ENCODE peak calls at places on chromosomes 12 and 14, in six cellular contexts. One of them, this sample, is unnamed.

GRCh38 chr14:30108975-30109700 is 181.5 kb upstream of the PRKD1 start:
- DNase-seq in lung: no peak
- DNase-seq in GM06990: no peak
- DNase-seq in AG09309: no peak
- DNase-seq in uterus: no peak
- DNase-seq in A549: no peak
- DNase-seq in this sample: no peak

GRCh38 chr14:61183486-61183885 is 97.7 kb downstream of the TMEM30B start:
- DNase-seq in uterus: no peak
- DNase-seq in GM06990: no peak
- DNase-seq in A549: no peak
- DNase-seq in lung: no peak
- DNase-seq in AG09309: no peak
- DNase-seq in this sample: no peak

GRCh38 chr12:28507055-28507454 is 316.8 kb downstream of the CCDC91 start:
- DNase-seq in AG09309: peak; percentile 54
- DNase-seq in GM06990: no peak
- DNase-seq in A549: no peak
- DNase-seq in lung: no peak
- DNase-seq in uterus: no peak
- DNase-seq in this sample: peak; percentile 49

GRCh38 chr14:103385994-103386491 is 828 bp downstream of the MARK3 start:
- DNase-seq in uterus: no peak
- DNase-seq in lung: no peak
- DNase-seq in GM06990: peak; percentile 53
- DNase-seq in AG09309: no peak
- DNase-seq in A549: no peak
- DNase-seq in this sample: no peak

GRCh38 chr14:61103541-61104339 is 122.7 kb downstream of the SLC38A6 start:
- DNase-seq in A549: peak; percentile 92
- DNase-seq in uterus: peak; percentile 60
- DNase-seq in lung: peak; percentile 64
- DNase-seq in AG09309: peak; percentile 93
- DNase-seq in GM06990: peak; percentile 18
- DNase-seq in this sample: peak; percentile 95

GRCh38 chr14:38839743-38840375 is 263.2 kb downstream of the SEC23A start:
- DNase-seq in A549: peak; percentile 2
- DNase-seq in AG09309: no peak
- DNase-seq in uterus: no peak
- DNase-seq in lung: no peak
- DNase-seq in GM06990: no peak
- DNase-seq in this sample: no peak

GRCh38 chr12:58502857-58503256 is 417.4 kb downstream of the LRIG3 start:
- DNase-seq in uterus: no peak
- DNase-seq in AG09309: no peak
- DNase-seq in GM06990: no peak
- DNase-seq in A549: no peak
- DNase-seq in lung: no peak
- DNase-seq in this sample: no peak

GRCh38 chr12:546265-546919 is 86.7 kb downstream of the B4GALNT3 start:
- DNase-seq in A549: peak; percentile 40
- DNase-seq in AG09309: no peak
- DNase-seq in GM06990: no peak
- DNase-seq in lung: no peak
- DNase-seq in uterus: no peak
- DNase-seq in this sample: no peak

GRCh38 chr14:68235011-68235410 is 415.4 kb downstream of the RAD51B start:
- DNase-seq in uterus: no peak
- DNase-seq in A549: no peak
- DNase-seq in lung: no peak
- DNase-seq in AG09309: no peak
- DNase-seq in GM06990: no peak
- DNase-seq in this sample: no peak

GRCh38 chr12:101877816-101878811 is 734 bp downstream of the DRAM1 start:
- DNase-seq in uterus: peak; percentile 53
- DNase-seq in A549: peak; percentile 45
- DNase-seq in AG09309: no peak
- DNase-seq in lung: peak; percentile 30
- DNase-seq in GM06990: no peak
- DNase-seq in this sample: no peak

GRCh38 chr12:51381226-51382079 is 9.8 kb downstream of the GALNT6 start:
- DNase-seq in GM06990: no peak
- DNase-seq in AG09309: no peak
- DNase-seq in lung: no peak
- DNase-seq in uterus: no peak
- DNase-seq in A549: no peak
- DNase-seq in this sample: no peak

GRCh38 chr14:21072102-21072501 is 2.0 kb downstream of the ARHGEF40 start:
- DNase-seq in A549: no peak
- DNase-seq in AG09309: no peak
- DNase-seq in lung: no peak
- DNase-seq in GM06990: no peak
- DNase-seq in uterus: no peak
- DNase-seq in this sample: no peak

GRCh38 chr14:91509083-91509877 is 830 bp downstream of the PPP4R3A start:
- DNase-seq in uterus: peak; percentile 39
- DNase-seq in AG09309: no peak
- DNase-seq in GM06990: peak; percentile 61
- DNase-seq in lung: peak; percentile 41
- DNase-seq in A549: peak; percentile 25
- DNase-seq in this sample: no peak

GRCh38 chr14:91511014-91511466 is 930 bp upstream of the PPP4R3A start:
- DNase-seq in GM06990: no peak
- DNase-seq in A549: peak; percentile 55
- DNase-seq in lung: no peak
- DNase-seq in uterus: no peak
- DNase-seq in AG09309: no peak
- DNase-seq in this sample: no peak

GRCh38 chr14:91508105-91508504 is 2.0 kb downstream of the PPP4R3A start:
- DNase-seq in lung: no peak
- DNase-seq in AG09309: no peak
- DNase-seq in GM06990: no peak
- DNase-seq in A549: no peak
- DNase-seq in uterus: no peak
- DNase-seq in this sample: no peak

GRCh38 chr14:91509878-91510170 is 286 bp downstream of the PPP4R3A start:
- DNase-seq in lung: no peak
- DNase-seq in uterus: no peak
- DNase-seq in A549: no peak
- DNase-seq in GM06990: no peak
- DNase-seq in AG09309: no peak
- DNase-seq in this sample: no peak

GRCh38 chr14:91510171-91511013 is at the start of gene PPP4R3A:
- DNase-seq in AG09309: peak; percentile 91
- DNase-seq in A549: peak; percentile 98
- DNase-seq in uterus: peak; percentile 95
- DNase-seq in GM06990: peak; percentile 98
- DNase-seq in lung: peak; percentile 94
- DNase-seq in this sample: peak; percentile 82
- TF ChIP-seq CTCF in AG09309: no peak
- TF ChIP-seq CTCF in A549: no peak
- TF ChIP-seq CTCF in uterus: no peak
- TF ChIP-seq CTCF in GM06990: no peak
- TF ChIP-seq CTCF in lung: no peak
- TF ChIP-seq CTCF in this sample: no peak

GRCh38 chr14:105863296-105864108 is 337.1 kb downstream of the TMEM121 start:
- DNase-seq in uterus: peak; percentile 6
- DNase-seq in GM06990: no peak
- DNase-seq in A549: no peak
- DNase-seq in lung: no peak
- DNase-seq in AG09309: no peak
- DNase-seq in this sample: no peak
- H3K4me3 ChIP-seq in uterus: no peak overlapping the region
- H3K4me3 ChIP-seq in GM06990: peak overlapping the region; percentile 80
- H3K4me3 ChIP-seq in A549: no peak overlapping the region
- H3K4me3 ChIP-seq in lung: no peak overlapping the region
- H3K4me3 ChIP-seq in AG09309: no peak overlapping the region
- H3K4me3 ChIP-seq in this sample: no peak overlapping the region

DNA sequence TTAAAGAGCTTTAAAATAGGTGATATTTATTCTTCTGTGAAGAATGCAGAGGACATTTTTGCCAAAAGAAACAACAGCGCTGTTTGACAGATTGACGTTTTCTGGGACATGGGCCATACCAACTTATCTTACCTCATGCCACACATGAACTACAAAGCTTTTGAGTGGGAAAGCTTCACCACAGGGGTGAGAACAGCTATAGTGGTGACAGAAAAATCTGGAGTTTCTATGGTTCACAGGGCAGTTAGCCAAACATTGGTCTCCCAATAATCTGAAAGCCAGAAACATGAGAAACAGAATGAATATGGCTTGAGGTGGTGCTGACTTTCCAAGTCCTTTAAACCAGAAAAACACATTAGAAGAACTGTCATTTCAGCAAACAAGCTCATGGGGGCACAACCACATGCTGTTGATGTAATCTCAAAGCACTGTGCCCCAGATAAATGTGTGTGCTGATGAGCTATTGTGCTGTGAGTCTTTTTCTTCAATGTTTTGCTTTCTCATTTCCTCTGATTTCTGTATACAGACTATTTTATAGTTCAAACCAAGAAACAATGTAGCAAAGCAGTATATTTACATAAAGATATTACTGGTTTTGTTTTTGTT is 905.4 kb downstream of the SLC16A7 start:
- DNase-seq in uterus: no peak
- DNase-seq in GM06990: no peak
- DNase-seq in AG09309: no peak
- DNase-seq in lung: no peak
- DNase-seq in A549: no peak
- DNase-seq in this sample: no peak
- TF ChIP-seq CTCF in uterus: no peak
- TF ChIP-seq CTCF in GM06990: no peak
- TF ChIP-seq CTCF in AG09309: no peak
- TF ChIP-seq CTCF in lung: no peak
- TF ChIP-seq CTCF in A549: no peak
- TF ChIP-seq CTCF in this sample: no peak

GRCh38 chr12:96305665-96306064 is 94.6 kb downstream of the CDK17 start:
- DNase-seq in uterus: no peak
- DNase-seq in AG09309: no peak
- DNase-seq in GM06990: no peak
- DNase-seq in A549: no peak
- DNase-seq in lung: no peak
- DNase-seq in this sample: no peak
- H3K4me3 ChIP-seq in uterus: no peak overlapping the region
- H3K4me3 ChIP-seq in AG09309: no peak overlapping the region
- H3K4me3 ChIP-seq in GM06990: no peak overlapping the region
- H3K4me3 ChIP-seq in A549: no peak overlapping the region
- H3K4me3 ChIP-seq in lung: no peak overlapping the region
- H3K4me3 ChIP-seq in this sample: no peak overlapping the region

DNA sequence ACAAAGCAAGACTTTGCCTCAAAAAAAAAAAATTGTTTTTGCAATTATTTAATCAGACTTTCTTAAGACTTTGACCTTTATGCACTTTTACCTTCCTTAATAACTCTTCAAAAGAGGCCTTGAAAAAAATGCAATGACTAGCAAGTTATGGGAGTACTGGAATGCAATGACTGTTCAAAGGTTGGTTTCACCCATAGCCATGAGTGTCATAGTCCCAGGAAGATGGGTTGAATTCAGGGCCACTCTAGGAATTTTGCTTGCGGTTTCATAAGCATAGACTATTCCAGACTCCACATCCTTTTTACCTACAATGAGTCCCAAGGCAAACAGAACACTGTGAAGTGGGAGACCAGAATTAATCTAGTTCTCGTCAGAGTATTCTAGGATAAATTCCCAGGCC is 29.4 kb upstream of the DENND5B start:
- DNase-seq in uterus: no peak
- DNase-seq in A549: peak; percentile 70
- DNase-seq in GM06990: no peak
- DNase-seq in lung: no peak
- DNase-seq in AG09309: no peak
- DNase-seq in this sample: no peak
- TF ChIP-seq CTCF in uterus: no peak
- TF ChIP-seq CTCF in A549: no peak
- TF ChIP-seq CTCF in GM06990: no peak
- TF ChIP-seq CTCF in lung: no peak
- TF ChIP-seq CTCF in AG09309: no peak
- TF ChIP-seq CTCF in this sample: no peak

This sample was measured in AG04449.